ENCODE peak calls at places on chromosomes 12 and 14, in four cellular contexts. R, E, D and Q are unnamed samples.
A peak's percentile ranks its signal among the peaks of the same experiment; 100 is the strongest.

GRCh38 chr12:132424118-132424438 is 65.9 kb upstream of the FBRSL1 start:
- DNase-seq in E (no peak), R (peak; percentile 78), D (no peak), Q (no peak)

GRCh38 chr12:95959107-95959506 is 16.0 kb downstream of the AMDHD1 start:
- DNase-seq in R (no peak), E (peak; percentile 53), D (peak; percentile 63), Q (no peak)

GRCh38 chr14:26729851-26730250 is 132.0 kb upstream of the NOVA1 start:
- DNase-seq in E (no peak), R (no peak), D (no peak), Q (peak; percentile 11)

GRCh38 chr12:67046062-67046461 is 223.1 kb upstream of the CAND1 start:
- DNase-seq in E (no peak), R (no peak), D (no peak), Q (no peak)

GRCh38 chr14:106657460-106657859 is 1131.1 kb downstream of the TMEM121 start:
- DNase-seq in D (no peak), R (no peak), E (peak; percentile 17), Q (no peak)

GRCh38 chr14:59267046-59267445 is 78.6 kb downstream of the DAAM1 start:
- DNase-seq in R (no peak), E (no peak), D (no peak), Q (no peak)

GRCh38 chr12:30823140-30823669 is 68.5 kb upstream of the CAPRIN2 start:
- DNase-seq in D (no peak), R (peak; percentile 27), E (no peak), Q (no peak)

GRCh38 chr12:17383321-17383720 is 706.7 kb downstream of the RERGL start:
- DNase-seq in E (no peak), R (no peak), D (no peak), Q (no peak)

GRCh38 chr12:75457191-75457590 is 23.4 kb upstream of the GLIPR1 start:
- DNase-seq in R (no peak), E (no peak), D (no peak), Q (no peak)

GRCh38 chr12:107515446-107515958 is 170.1 kb upstream of the PWP1 start:
- DNase-seq in D (peak; percentile 88), E (no peak), R (no peak), Q (peak; percentile 39)

GRCh38 chr14:61646366-61647101 is 48.8 kb upstream of the HIF1A start:
- DNase-seq in D (no peak), R (no peak), E (no peak), Q (no peak)

GRCh38 chr12:78697817-78698415 is 166.7 kb upstream of the SYT1 start:
- DNase-seq in E (no peak), D (peak; percentile 53), R (no peak), Q (no peak)

GRCh38 chr14:53630336-53630735 is 326.3 kb downstream of the BMP4 start:
- DNase-seq in D (no peak), R (no peak), E (peak; percentile 3), Q (no peak)

GRCh38 chr12:122452701-122453285 is 30.3 kb upstream of the CLIP1 start:
- DNase-seq in R (no peak), D (no peak), E (no peak), Q (no peak)